ENCODE peak calls at places on chromosomes 2 and 18, in eight cellular contexts. N is ovary; V is PC-3; D is breast epithelium; I is WERI-Rb-1; A is CD8-positive, alpha-beta T cell; C is GM23248; M is lower lobe of right lung. Z is an unnamed sample. For H3K27me3, the result is how much of the 10 kb centered on the place peaks cover.

GRCh38 chr18:36302676-36303075 is 5.2 kb downstream of the FHOD3 start:
- DNase-seq in V (no peak), M (no peak), N (no peak), A (no peak), I (peak), D (no peak), C (peak), Z (no peak)

GRCh38 chr2:20106746-20107145 is 55.3 kb upstream of the LAPTM4A start:
- DNase-seq in M (peak), D (peak), V (peak), I (peak), A (no peak), C (no peak), N (no peak), Z (no peak)

GRCh38 chr2:71483246-71483645 is 29.9 kb downstream of the DYSF start:
- DNase-seq in M (no peak), C (no peak), N (no peak), A (no peak), I (no peak), V (no peak), D (no peak), Z (no peak)

GRCh38 chr2:72561621-72562318 is 264.1 kb downstream of the EXOC6B start:
- DNase-seq in D (no peak), I (no peak), M (no peak), V (no peak), N (no peak), C (peak), A (no peak), Z (no peak)

GRCh38 chr2:71395471-71395870 is 57.9 kb upstream of the DYSF start:
- DNase-seq in A (no peak), N (no peak), D (no peak), M (no peak), V (no peak), I (no peak), C (no peak), Z (no peak)

GRCh38 chr2:96145028-96145939 is at the start of gene DUSP2:
- DNase-seq in I (peak), C (peak), A (peak), M (peak), D (peak), V (peak), N (peak), Z (peak)

GRCh38 chr2:85760371-85760770 is 6.6 kb downstream of the ATOH8 start:
- DNase-seq in A (no peak), D (no peak), N (no peak), C (peak), I (no peak), M (no peak), V (no peak), Z (no peak)

GRCh38 chr2:191318037-191318728 is 73.0 kb downstream of the MYO1B start:
- DNase-seq in I (no peak), N (no peak), A (no peak), M (no peak), D (no peak), V (no peak), C (peak), Z (no peak)

GRCh38 chr18:46449499-46449898 is 207.5 kb downstream of the LOXHD1 start:
- DNase-seq in M (no peak), I (no peak), N (no peak), D (no peak), C (no peak), A (no peak), V (no peak), Z (no peak)

GRCh38 chr2:27667439-27667838 is 3.8 kb downstream of the SLC4A1AP start:
- DNase-seq in N (no peak), D (no peak), A (no peak), C (no peak), I (no peak), V (no peak), M (no peak), Z (no peak)

GRCh38 chr2:64988420-64989125 is 626 bp upstream of the SLC1A4 start:
- DNase-seq in M (peak), V (no peak), A (peak), I (peak), D (peak), C (peak), N (peak), Z (no peak)

GRCh38 chr2:239962890-239963591 is 62.1 kb downstream of the NDUFA10 start:
- DNase-seq in A (no peak), D (no peak), N (no peak), C (no peak), I (no peak), M (no peak), V (no peak), Z (no peak)

GRCh38 chr18:6543330-6543908 is 128.7 kb upstream of the L3MBTL4 start:
- DNase-seq in D (no peak), A (no peak), N (no peak), M (no peak), V (peak), C (peak), I (no peak), Z (no peak)

GRCh38 chr18:69898241-69898861 is 49.3 kb downstream of the CD226 start:
- DNase-seq in A (no peak), V (no peak), N (no peak), D (no peak), C (no peak), I (no peak), M (no peak), Z (peak)

GRCh38 chr18:35043207-35043606 is 2.0 kb downstream of the MAPRE2 start:
- DNase-seq in C (no peak), I (no peak), N (no peak), M (no peak), V (no peak), D (no peak), A (no peak), Z (no peak)

GRCh38 chr2:179749210-179749609 is 112.2 kb downstream of the ZNF385B start:
- DNase-seq in M (no peak), V (peak), D (no peak), I (no peak), C (peak), A (no peak), N (no peak), Z (no peak)

GRCh38 chr2:168853471-168853870 is 36.8 kb downstream of the SPC25 start:
- DNase-seq in N (no peak), M (no peak), C (no peak), D (no peak), I (no peak), A (no peak), V (no peak), Z (no peak)

GRCh38 chr2:25586726-25587144 is 86.6 kb downstream of the DTNB start:
- DNase-seq in D (no peak), I (no peak), M (no peak), C (no peak), A (no peak), N (no peak), V (no peak), Z (no peak)

GRCh38 chr2:22694856-22695255 is 690.1 kb upstream of the KLHL29 start:
- DNase-seq in N (no peak), D (no peak), I (no peak), C (no peak), A (no peak), V (no peak), M (no peak), Z (no peak)

GRCh38 chr18:36770315-36770946 is 58.4 kb downstream of the TPGS2 start:
- DNase-seq in C (peak), M (no peak), D (no peak), A (no peak), V (no peak), N (no peak), I (no peak), Z (no peak)

GRCh38 chr18:12336251-12336650 is 28.2 kb downstream of the TUBB6 start:
- DNase-seq in D (no peak), V (peak), C (no peak), N (no peak), M (no peak), A (no peak), I (no peak), Z (no peak)

GRCh38 chr2:171210864-171211431 is 50.3 kb upstream of the TLK1 start:
- DNase-seq in V (peak), M (no peak), D (no peak), N (no peak), C (no peak), A (peak), I (no peak), Z (peak)

DNA sequence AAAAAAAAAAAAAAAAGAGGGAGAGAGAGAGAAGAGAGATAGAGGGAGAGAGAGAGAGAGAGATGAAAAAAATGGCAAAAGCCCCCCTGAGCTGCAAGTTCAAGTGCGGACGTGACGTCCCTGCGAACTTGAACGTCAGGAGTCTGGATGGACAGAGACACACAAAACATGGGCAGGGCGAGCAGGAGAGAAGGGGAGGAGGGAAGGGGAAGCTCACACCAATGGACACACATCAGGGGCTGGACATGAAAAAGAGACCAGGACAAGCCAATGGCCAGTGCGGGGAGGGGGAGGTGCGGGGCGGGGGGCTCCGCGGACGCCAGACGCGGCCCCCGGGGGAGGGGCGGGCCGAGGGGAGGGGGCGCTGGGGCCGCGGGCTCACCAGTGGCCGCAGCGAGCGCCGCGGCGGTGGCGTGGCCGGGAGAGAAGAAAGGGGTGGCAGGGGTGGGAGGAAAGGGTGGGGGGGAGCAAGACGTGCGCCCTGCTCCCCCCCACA is at the start of gene BCL11A:
- DNase-seq in C (peak), V (peak), D (peak), N (no peak), A (no peak), M (peak), I (peak), Z (no peak)
- H3K27me3 ChIP-seq in C (under half), V (under half), D (under half), N (under half), A (under half), M (half or more), I (under half), Z (half or more)

GRCh38 chr2:36534275-36534799 is 63.6 kb downstream of the FEZ2 start:
- DNase-seq in M (no peak), D (no peak), C (no peak), N (no peak), V (no peak), I (no peak), A (no peak), Z (no peak)
- H3K27ac ChIP-seq in M (no peak), D (peak), C (peak), N (no peak), V (no peak), I (no peak), A (no peak), Z (no peak)

GRCh38 chr2:134667541-134667940 is 51.3 kb downstream of the TMEM163 start:
- DNase-seq in D (no peak), M (no peak), C (no peak), I (no peak), N (no peak), V (peak), A (no peak), Z (no peak)

GRCh38 chr2:134671498-134671897 is 47.3 kb downstream of the TMEM163 start:
- DNase-seq in C (no peak), A (no peak), I (no peak), D (no peak), V (peak), N (no peak), M (no peak), Z (no peak)

GRCh38 chr2:134668821-134669220 is 50.0 kb downstream of the TMEM163 start:
- DNase-seq in C (no peak), I (no peak), N (peak), D (peak), A (peak), M (peak), V (no peak), Z (peak)

GRCh38 chr2:134670955-134671354 is 47.8 kb downstream of the TMEM163 start:
- DNase-seq in N (peak), M (peak), I (no peak), D (no peak), C (no peak), A (peak), V (peak), Z (no peak)

GRCh38 chr2:134669731-134670669 is 48.8 kb downstream of the TMEM163 start:
- DNase-seq in M (peak), C (no peak), I (no peak), D (no peak), V (no peak), N (peak), A (peak), Z (peak)
- H3K27me3 ChIP-seq in M (under half), C (under half), I (under half), D (under half), V (under half), N (under half), A (under half), Z (under half)

DNA sequence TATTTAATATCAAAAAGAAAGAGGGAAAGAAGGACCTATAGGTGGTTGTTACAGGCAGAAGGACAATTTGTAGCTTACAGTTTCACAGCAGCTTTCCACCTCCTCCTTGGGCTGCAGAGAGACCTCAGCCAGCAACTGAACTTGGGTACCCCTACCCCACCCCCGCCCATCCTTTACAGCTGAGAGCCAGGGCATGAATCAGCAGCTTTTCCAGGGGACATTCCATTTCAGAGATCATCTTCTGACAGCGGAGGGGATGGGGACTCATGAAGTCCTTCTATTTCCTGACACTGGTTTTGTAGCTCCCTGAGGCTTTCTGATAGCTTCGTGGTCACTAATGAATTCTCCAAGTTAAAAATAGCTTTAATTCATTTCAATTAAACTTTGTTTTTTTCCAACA is 96.4 kb downstream of the ITGB1BP1 start:
- DNase-seq in C (peak), D (no peak), N (no peak), V (no peak), A (no peak), M (no peak), I (no peak), Z (no peak)
- H3K27ac ChIP-seq in C (no peak), D (no peak), N (no peak), V (no peak), A (no peak), M (no peak), I (no peak), Z (no peak)

DNA sequence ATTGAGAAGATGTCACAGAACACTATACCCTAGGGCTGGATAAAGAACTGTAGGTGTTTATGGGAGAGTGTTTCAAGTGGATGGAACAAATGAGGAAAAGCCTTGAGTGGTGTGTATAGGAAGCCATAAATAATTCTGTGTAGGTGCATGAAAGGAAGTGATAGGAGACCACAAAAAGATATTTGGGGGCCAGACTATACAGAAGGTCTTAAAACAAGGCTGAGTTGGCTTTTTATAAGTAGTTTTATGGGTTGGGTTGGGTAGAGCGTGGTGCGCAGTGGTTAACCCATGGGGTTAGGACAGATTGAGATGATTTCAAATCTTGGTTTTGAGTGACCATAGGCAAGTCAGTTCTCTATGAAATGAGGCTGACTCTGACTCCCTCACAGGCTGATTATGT is 110.5 kb downstream of the PKP4 start:
- DNase-seq in V (no peak), I (no peak), A (no peak), N (no peak), M (no peak), D (no peak), C (no peak), Z (no peak)
- H3K27me3 ChIP-seq in V (under half), I (under half), A (under half), N (under half), M (under half), D (under half), C (under half), Z (under half)

GRCh38 chr2:235132641-235133040 is 180.8 kb downstream of the SH3BP4 start:
- DNase-seq in C (no peak), I (no peak), M (no peak), V (no peak), N (no peak), D (no peak), A (no peak), Z (no peak)

GRCh38 chr2:235129856-235130255 is 178.0 kb downstream of the SH3BP4 start:
- DNase-seq in M (no peak), A (no peak), N (no peak), V (no peak), I (no peak), C (peak), D (no peak), Z (no peak)

GRCh38 chr2:235131334-235132305 is 179.8 kb downstream of the SH3BP4 start:
- DNase-seq in C (no peak), N (no peak), D (no peak), V (no peak), A (no peak), M (no peak), I (no peak), Z (no peak)

GRCh38 chr2:235127909-235128308 is 176.1 kb downstream of the SH3BP4 start:
- DNase-seq in C (no peak), V (no peak), M (no peak), D (no peak), N (no peak), A (no peak), I (no peak), Z (no peak)

GRCh38 chr2:235126771-235127170 is 175.0 kb downstream of the SH3BP4 start:
- DNase-seq in A (no peak), C (no peak), M (no peak), N (no peak), D (no peak), V (no peak), I (no peak), Z (no peak)
- H3K27ac ChIP-seq in A (no peak), C (no peak), M (no peak), N (no peak), D (no peak), V (no peak), I (no peak), Z (no peak)

GRCh38 chr2:15941970-15942710 is 1.8 kb downstream of the MYCN start:
- DNase-seq in D (no peak), I (peak), V (no peak), C (peak), A (no peak), M (no peak), N (peak), Z (no peak)

GRCh38 chr2:15942711-15943345 is 2.5 kb downstream of the MYCN start:
- DNase-seq in A (no peak), D (no peak), C (no peak), N (peak), M (no peak), I (peak), V (no peak), Z (no peak)

GRCh38 chr2:15939854-15940660 is at the start of gene MYCN:
- DNase-seq in V (no peak), I (peak), D (peak), A (peak), C (no peak), N (peak), M (no peak), Z (peak)

GRCh38 chr2:15940661-15941482 is 522 bp downstream of the MYCN start:
- DNase-seq in I (peak), M (no peak), A (no peak), D (no peak), N (no peak), V (no peak), C (peak), Z (no peak)

GRCh38 chr2:15941483-15941853 is 1.1 kb downstream of the MYCN start:
- DNase-seq in A (no peak), D (no peak), V (no peak), C (no peak), I (peak), M (no peak), N (peak), Z (no peak)
- H3K27me3 ChIP-seq in A (under half), D (under half), V (half or more), C (half or more), I (under half), M (under half), N (under half), Z (half or more)

Z was measured in CD4-positive, alpha-beta T cell.